ENCODE peak calls at places on chromosomes 3 and 15, in five cellular contexts. O is aorta, M is transverse colon, P is A673, R is tibial nerve. F is an unnamed sample.

GRCh38 chr15:57297163-57297593 is 79.1 kb upstream of the CGNL1 start:
- DNase-seq in P (no peak), M (no peak), O (no peak), R (no peak), F (no peak)

GRCh38 chr3:73955671-73956070 is 330.9 kb upstream of the PDZRN3 start:
- DNase-seq in M (no peak), O (no peak), R (no peak), P (no peak), F (no peak)

GRCh38 chr3:162489853-162490252 is 993.2 kb downstream of the OTOL1 start:
- DNase-seq in O (no peak), R (no peak), M (no peak), P (peak; percentile 69), F (no peak)

GRCh38 chr3:196315821-196316220 is 2.2 kb downstream of the DYNLT2B start:
- DNase-seq in O (no peak), M (no peak), R (no peak), P (no peak), F (no peak)

GRCh38 chr15:95304116-95304873 is 1026.2 kb upstream of the NR2F2 start:
- DNase-seq in M (no peak), O (no peak), R (no peak), P (no peak), F (no peak)

GRCh38 chr15:79673416-79674123 is 223.2 kb downstream of the MTHFS start:
- DNase-seq in P (peak; percentile 60), O (no peak), M (no peak), R (no peak), F (no peak)

GRCh38 chr3:172061724-172062184 is 22.4 kb downstream of the FNDC3B start:
- DNase-seq in R (no peak), P (peak; percentile 69), O (no peak), M (peak; percentile 43), F (no peak)

GRCh38 chr3:45574067-45574494 is 20.5 kb upstream of the LIMD1 start:
- DNase-seq in O (peak; percentile 1), R (no peak), M (no peak), P (no peak), F (no peak)

GRCh38 chr3:54784021-54784420 is 143.8 kb downstream of the LRTM1 start:
- DNase-seq in M (peak; percentile 48), P (no peak), R (no peak), O (no peak), F (no peak)

GRCh38 chr3:169548194-169548593 is 115.3 kb downstream of the MECOM start:
- DNase-seq in M (no peak), R (no peak), O (no peak), P (no peak), F (no peak)

GRCh38 chr3:142098974-142099373 is 50.4 kb downstream of the TFDP2 start:
- DNase-seq in M (no peak), O (no peak), R (no peak), P (no peak), F (no peak)

GRCh38 chr3:19077388-19077787 is 70.9 kb upstream of the KCNH8 start:
- DNase-seq in O (no peak), M (no peak), P (no peak), R (no peak), F (no peak)

GRCh38 chr15:65033659-65034269 is 4.3 kb upstream of the MTFMT start:
- DNase-seq in O (no peak), R (no peak), M (peak; percentile 31), P (peak; percentile 69), F (no peak)

GRCh38 chr3:37262816-37263393 is 88.5 kb upstream of the LRRFIP2 start:
- DNase-seq in P (no peak), R (no peak), M (no peak), O (no peak), F (no peak)

GRCh38 chr3:10471337-10471721 is 34.1 kb downstream of the ATP2B2 start:
- DNase-seq in R (no peak), M (no peak), O (no peak), P (no peak), F (no peak)

GRCh38 chr3:95923496-95924210 is 890.7 kb upstream of the EPHA6 start:
- DNase-seq in M (no peak), O (no peak), P (peak; percentile 1), R (no peak), F (no peak)

GRCh38 chr3:107524214-107525100 is 1.7 kb downstream of the BBX start:
- DNase-seq in M (peak; percentile 51), P (peak; percentile 44), R (peak; percentile 39), O (peak; percentile 83), F (peak; percentile 75)

GRCh38 chr3:66956740-66957139 is 41.4 kb upstream of the KBTBD8 start:
- DNase-seq in O (no peak), M (no peak), P (no peak), R (no peak), F (no peak)

GRCh38 chr3:39170461-39170860 is 17.1 kb upstream of the CSRNP1 start:
- DNase-seq in R (no peak), P (no peak), M (no peak), O (no peak), F (no peak)

GRCh38 chr15:90451215-90451850 is 63.3 kb downstream of the IQGAP1 start:
- DNase-seq in M (no peak), O (no peak), R (no peak), P (peak; percentile 60), F (no peak)

GRCh38 chr3:95002665-95003064 is 939.8 kb downstream of the NSUN3 start:
- DNase-seq in O (no peak), R (no peak), M (no peak), P (no peak), F (no peak)

GRCh38 chr3:39415983-39416382 is 9.5 kb downstream of the RPSA start:
- DNase-seq in O (no peak), P (no peak), R (no peak), M (no peak), F (no peak)

GRCh38 chr3:50525987-50526386 is 22.6 kb upstream of the CACNA2D2 start:
- DNase-seq in R (no peak), O (no peak), M (no peak), P (no peak), F (peak; percentile 85)

GRCh38 chr3:59559721-59560514 is 510.1 kb upstream of the CFAP20DC start:
- DNase-seq in M (no peak), R (no peak), O (no peak), P (peak; percentile 10), F (no peak)

GRCh38 chr3:138881233-138881632 is 46.5 kb upstream of the PIK3CB start:
- DNase-seq in M (peak; percentile 48), P (no peak), R (no peak), O (no peak), F (no peak)

GRCh38 chr3:53700441-53700840 is 145.8 kb downstream of the CHDH start:
- DNase-seq in M (no peak), P (no peak), R (no peak), O (no peak), F (no peak)

GRCh38 chr15:59218710-59219109 is 12.1 kb downstream of the LDHAL6B start:
- DNase-seq in M (no peak), O (no peak), R (no peak), P (no peak), F (no peak)

GRCh38 chr3:150062492-150062891 is 91.8 kb upstream of the PFN2 start:
- DNase-seq in R (no peak), M (no peak), O (no peak), P (no peak), F (no peak)

GRCh38 chr15:74783072-74783807 is 1.4 kb downstream of the CSK start:
- DNase-seq in O (no peak), M (peak; percentile 59), P (peak; percentile 38), R (no peak), F (no peak)

GRCh38 chr3:157948605-157949383 is 157.4 kb downstream of the SHOX2 start:
- DNase-seq in P (no peak), R (no peak), M (no peak), O (no peak), F (no peak)

GRCh38 chr3:134517796-134518195 is 31.9 kb downstream of the CEP63 start:
- DNase-seq in R (no peak), O (no peak), M (no peak), P (no peak), F (no peak)

DNA sequence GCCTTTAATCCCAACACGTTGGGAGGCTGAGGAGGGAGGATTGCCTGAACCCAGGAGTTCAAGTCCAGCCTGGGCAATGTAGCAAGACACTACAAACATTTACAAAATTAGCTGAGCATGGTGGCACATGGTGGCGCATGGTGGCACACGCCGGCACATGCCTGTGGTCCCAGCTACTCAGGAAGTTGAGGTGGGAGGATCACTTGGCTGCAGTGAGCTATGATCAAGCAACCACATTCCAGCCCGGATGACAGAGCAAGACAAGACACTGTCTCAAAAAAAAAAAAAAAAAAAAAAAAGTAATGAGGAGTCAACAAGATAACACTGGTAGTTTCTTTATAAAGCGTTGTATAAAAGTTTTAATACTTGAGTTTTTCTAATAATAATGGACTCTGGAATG is 10.1 kb downstream of the FEZF2 start:
- DNase-seq in P (no peak), O (no peak), R (no peak), M (no peak), F (peak; percentile 29)
- H3K27me3 ChIP-seq in P (peaks cover 52% of the 10 kb centered on the region), O (no peaks in the 10 kb centered on the region), R (peaks cover 48% of the 10 kb centered on the region), M (peaks cover 54% of the 10 kb centered on the region), F (peaks cover 50% of the 10 kb centered on the region)

DNA sequence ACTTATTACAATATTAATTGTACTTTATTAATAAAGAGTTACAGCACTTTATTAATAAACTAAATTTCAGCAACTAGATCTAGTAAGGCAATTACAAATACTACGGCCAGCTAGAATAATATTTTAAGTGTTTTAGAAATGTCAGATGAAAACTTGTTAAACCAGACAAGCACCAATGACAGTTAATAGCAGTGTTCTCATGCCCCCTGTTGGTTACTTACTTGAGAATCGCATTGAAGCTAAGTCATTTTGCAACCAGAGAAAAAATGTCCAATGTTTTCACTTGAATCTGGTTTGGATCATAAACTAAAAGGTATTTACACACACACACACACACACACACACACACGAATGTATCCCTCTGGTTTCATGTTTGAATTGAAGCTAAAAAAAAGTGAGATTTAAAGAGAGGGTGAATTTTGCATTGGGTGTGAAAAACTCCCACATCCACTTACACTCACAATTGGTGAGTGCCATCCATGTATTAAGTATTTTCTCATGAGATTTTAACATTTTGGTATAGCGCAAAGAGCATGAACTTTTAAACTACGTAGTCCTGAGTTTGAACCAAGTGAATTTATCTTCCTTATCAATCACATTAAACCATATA is 347.7 kb downstream of the ZBBX start:
- DNase-seq in R (no peak), M (no peak), O (no peak), P (peak; percentile 61), F (no peak)
- H3K4me1 ChIP-seq in R (no peaks in the 10 kb centered on the region), M (no peaks in the 10 kb centered on the region), O (no peaks in the 10 kb centered on the region), P (no peaks in the 10 kb centered on the region), F (no peaks in the 10 kb centered on the region)

DNA sequence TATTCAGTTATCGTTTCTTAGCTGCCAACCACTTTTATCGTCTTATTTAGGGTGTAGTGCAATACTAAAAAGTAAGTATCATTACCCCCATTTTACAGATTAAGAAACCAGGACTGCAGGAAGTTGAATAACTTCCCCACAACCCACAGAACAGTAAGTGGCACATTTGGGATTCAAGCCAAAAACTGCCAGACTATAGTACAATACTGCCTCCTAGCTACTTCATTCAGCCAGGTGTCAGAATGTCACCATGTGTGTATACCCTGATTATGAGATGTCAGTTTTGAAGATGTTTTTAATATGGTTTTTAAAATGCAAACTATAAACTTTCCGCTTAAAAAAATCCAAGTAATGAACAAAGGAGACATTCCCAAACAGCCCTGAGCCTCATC is 74.2 kb upstream of the PROK2 start:
- DNase-seq in O (no peak), M (no peak), P (peak; percentile 55), R (no peak), F (no peak)
- H3K27me3 ChIP-seq in O (no peaks in the 10 kb centered on the region), M (no peaks in the 10 kb centered on the region), P (no peaks in the 10 kb centered on the region), R (peaks cover 10% of the 10 kb centered on the region), F (peaks cover 7% of the 10 kb centered on the region)

GRCh38 chr3:56799251-56799882 is 2.4 kb downstream of the ARHGEF3 start:
- DNase-seq in M (no peak), P (peak; percentile 51), R (no peak), O (no peak), F (no peak)
- H3K4me1 ChIP-seq in M (peaks cover 20% of the 10 kb centered on the region), P (no peaks in the 10 kb centered on the region), R (peaks cover 27% of the 10 kb centered on the region), O (no peaks in the 10 kb centered on the region), F (peaks cover 74% of the 10 kb centered on the region)